ENCODE peak calls at places on chromosome 16, in four cellular contexts. One of them, this sample, is unnamed.

GRCh38 chr16:3460121-3460520 is 16.6 kb downstream of the NAA60 start:
- DNase-seq in GM12878: no peak
- DNase-seq in K562: no peak
- DNase-seq in GM12891: no peak
- DNase-seq in this sample: no peak

GRCh38 chr16:8959921-8960787 is 3.6 kb downstream of the USP7 start:
- DNase-seq in GM12878: no peak
- DNase-seq in K562: no peak
- DNase-seq in GM12891: no peak
- DNase-seq in this sample: peak

GRCh38 chr16:56329887-56330286 is 95.5 kb downstream of the AMFR start:
- DNase-seq in K562: no peak
- DNase-seq in GM12891: no peak
- DNase-seq in GM12878: no peak
- DNase-seq in this sample: no peak

GRCh38 chr16:89623511-89624232 is 10.2 kb downstream of the DPEP1 start:
- DNase-seq in GM12891: no peak
- DNase-seq in K562: no peak
- DNase-seq in GM12878: no peak
- DNase-seq in this sample: no peak

GRCh38 chr16:24999088-24999670 is 16.0 kb downstream of the ARHGAP17 start:
- DNase-seq in K562: no peak
- DNase-seq in GM12878: no peak
- DNase-seq in GM12891: no peak
- DNase-seq in this sample: no peak

GRCh38 chr16:27428035-27428785 is 26.2 kb downstream of the IL21R start:
- DNase-seq in GM12891: no peak
- DNase-seq in K562: no peak
- DNase-seq in GM12878: no peak
- DNase-seq in this sample: peak

GRCh38 chr16:83907926-83908325 is 9.0 kb downstream of the MLYCD start:
- DNase-seq in GM12878: no peak
- DNase-seq in K562: no peak
- DNase-seq in GM12891: no peak
- DNase-seq in this sample: no peak

GRCh38 chr16:10862432-10862831 is 14.6 kb upstream of the CIITA start:
- DNase-seq in K562: no peak
- DNase-seq in GM12891: no peak
- DNase-seq in GM12878: no peak
- DNase-seq in this sample: peak

GRCh38 chr16:81549547-81550411 is 105.2 kb downstream of the CMIP start:
- DNase-seq in GM12891: no peak
- DNase-seq in K562: no peak
- DNase-seq in GM12878: no peak
- DNase-seq in this sample: no peak

GRCh38 chr16:73036074-73036826 is 11.7 kb downstream of the ZFHX3 start:
- DNase-seq in GM12891: no peak
- DNase-seq in GM12878: peak
- DNase-seq in K562: no peak
- DNase-seq in this sample: no peak

GRCh38 chr16:13959626-13960025 is 39.7 kb downstream of the ERCC4 start:
- DNase-seq in K562: no peak
- DNase-seq in GM12878: no peak
- DNase-seq in GM12891: no peak
- DNase-seq in this sample: no peak

GRCh38 chr16:54927125-54928015 is 3.3 kb upstream of the IRX5 start:
- DNase-seq in GM12891: no peak
- DNase-seq in GM12878: no peak
- DNase-seq in K562: peak
- DNase-seq in this sample: no peak

GRCh38 chr16:471353-472198 is 46.1 kb downstream of the RAB11FIP3 start:
- DNase-seq in K562: no peak
- DNase-seq in GM12878: no peak
- DNase-seq in GM12891: no peak
- DNase-seq in this sample: no peak

GRCh38 chr16:62041401-62041800 is 5.2 kb upstream of the CDH8 start:
- DNase-seq in GM12878: no peak
- DNase-seq in GM12891: no peak
- DNase-seq in K562: no peak
- DNase-seq in this sample: peak

GRCh38 chr16:11409398-11409797 is 64.1 kb downstream of the RMI2 start:
- DNase-seq in GM12878: no peak
- DNase-seq in K562: no peak
- DNase-seq in GM12891: no peak
- DNase-seq in this sample: no peak

GRCh38 chr16:81283044-81283443 is 31.7 kb upstream of the GAN start:
- DNase-seq in K562: no peak
- DNase-seq in GM12878: no peak
- DNase-seq in GM12891: no peak
- DNase-seq in this sample: no peak

GRCh38 chr16:54426550-54426843 is 139.9 kb upstream of the IRX3 start:
- DNase-seq in GM12891: no peak
- DNase-seq in GM12878: no peak
- DNase-seq in K562: no peak
- DNase-seq in this sample: no peak

GRCh38 chr16:66275795-66276428 is 90.6 kb upstream of the CDH5 start:
- DNase-seq in GM12878: no peak
- DNase-seq in K562: peak
- DNase-seq in GM12891: no peak
- DNase-seq in this sample: no peak

GRCh38 chr16:80526418-80527061 is 14.3 kb upstream of the DYNLRB2 start:
- DNase-seq in K562: peak
- DNase-seq in GM12891: no peak
- DNase-seq in GM12878: no peak
- DNase-seq in this sample: peak

GRCh38 chr16:57764341-57765159 is 29.0 kb downstream of the KATNB1 start:
- DNase-seq in GM12891: peak
- DNase-seq in GM12878: peak
- DNase-seq in K562: peak
- DNase-seq in this sample: no peak

GRCh38 chr16:66878067-66878466 is 2.2 kb upstream of the PDP2 start:
- DNase-seq in K562: no peak
- DNase-seq in GM12891: no peak
- DNase-seq in GM12878: no peak
- DNase-seq in this sample: peak

GRCh38 chr16:26668026-26668425 is 398.7 kb upstream of the C16orf82 start:
- DNase-seq in GM12878: no peak
- DNase-seq in K562: no peak
- DNase-seq in GM12891: no peak
- DNase-seq in this sample: no peak

GRCh38 chr16:53781023-53781605 is 77.2 kb downstream of the FTO start:
- DNase-seq in K562: no peak
- DNase-seq in GM12891: no peak
- DNase-seq in GM12878: no peak
- DNase-seq in this sample: no peak

GRCh38 chr16:1152651-1153259 is at the start of gene CACNA1H:
- DNase-seq in K562: peak
- DNase-seq in GM12878: no peak
- DNase-seq in GM12891: no peak
- DNase-seq in this sample: no peak

GRCh38 chr16:86355951-86356350 is 154.4 kb upstream of the FOXF1 start:
- DNase-seq in K562: no peak
- DNase-seq in GM12891: no peak
- DNase-seq in GM12878: no peak
- DNase-seq in this sample: no peak

GRCh38 chr16:87047221-87048037 is 269.8 kb downstream of the C16orf95 start:
- DNase-seq in GM12891: no peak
- DNase-seq in K562: no peak
- DNase-seq in GM12878: no peak
- DNase-seq in this sample: no peak

GRCh38 chr16:2692948-2693651 is 10.8 kb downstream of the KCTD5 start:
- DNase-seq in GM12878: no peak
- DNase-seq in GM12891: no peak
- DNase-seq in K562: peak
- DNase-seq in this sample: no peak

GRCh38 chr16:88613911-88614817 is 24.2 kb upstream of the IL17C start:
- DNase-seq in GM12891: no peak
- DNase-seq in K562: no peak
- DNase-seq in GM12878: no peak
- DNase-seq in this sample: no peak

GRCh38 chr16:13733561-13733960 is 186.4 kb upstream of the ERCC4 start:
- DNase-seq in GM12891: no peak
- DNase-seq in GM12878: no peak
- DNase-seq in K562: no peak
- DNase-seq in this sample: no peak

GRCh38 chr16:54897930-54898329 is 32.7 kb upstream of the IRX5 start:
- DNase-seq in GM12878: no peak
- DNase-seq in K562: no peak
- DNase-seq in GM12891: no peak
- DNase-seq in this sample: no peak

GRCh38 chr16:66036775-66037715 is 329.4 kb upstream of the CDH5 start:
- DNase-seq in GM12891: no peak
- DNase-seq in K562: no peak
- DNase-seq in GM12878: no peak
- DNase-seq in this sample: no peak

GRCh38 chr16:79573881-79574280 is 26.7 kb downstream of the MAF start:
- DNase-seq in K562: no peak
- DNase-seq in GM12878: no peak
- DNase-seq in GM12891: no peak
- DNase-seq in this sample: no peak

GRCh38 chr16:73714976-73715375 is 581.6 kb upstream of the PSMD7 start:
- DNase-seq in K562: no peak
- DNase-seq in GM12878: no peak
- DNase-seq in GM12891: no peak
- DNase-seq in this sample: no peak

GRCh38 chr16:47503936-47504335 is 42.8 kb downstream of the PHKB start:
- DNase-seq in K562: no peak
- DNase-seq in GM12891: no peak
- DNase-seq in GM12878: no peak
- DNase-seq in this sample: no peak

GRCh38 chr16:426115-426905 is 861 bp downstream of the RAB11FIP3 start:
- DNase-seq in GM12891: no peak
- DNase-seq in GM12878: no peak
- DNase-seq in K562: peak
- DNase-seq in this sample: no peak

GRCh38 chr16:66842765-66843164 is 1.4 kb upstream of the CA7 start:
- DNase-seq in GM12891: no peak
- DNase-seq in K562: no peak
- DNase-seq in GM12878: no peak
- DNase-seq in this sample: no peak

GRCh38 chr16:24035127-24035842 is 199.5 kb downstream of the PRKCB start:
- DNase-seq in GM12891: no peak
- DNase-seq in GM12878: no peak
- DNase-seq in K562: peak
- DNase-seq in this sample: no peak

GRCh38 chr16:78851266-78851665 is 749.3 kb downstream of the MAF start:
- DNase-seq in K562: no peak
- DNase-seq in GM12891: no peak
- DNase-seq in GM12878: no peak
- DNase-seq in this sample: no peak

GRCh38 chr16:51507286-51507685 is 356.2 kb upstream of the SALL1 start:
- DNase-seq in GM12891: no peak
- DNase-seq in GM12878: no peak
- DNase-seq in K562: no peak
- DNase-seq in this sample: no peak
- TF ChIP-seq SPI1 in GM12891: no peak
- TF ChIP-seq SPI1 in GM12878: no peak
- TF ChIP-seq SPI1 in K562: no peak
- TF ChIP-seq SPI1 in this sample: no peak

GRCh38 chr16:70801611-70802010 is 653 bp upstream of the VAC14 start:
- DNase-seq in GM12891: no peak
- DNase-seq in GM12878: no peak
- DNase-seq in K562: no peak
- DNase-seq in this sample: no peak

GRCh38 chr16:70800306-70800705 is 652 bp downstream of the VAC14 start:
- DNase-seq in K562: no peak
- DNase-seq in GM12878: no peak
- DNase-seq in GM12891: no peak
- DNase-seq in this sample: no peak

GRCh38 chr16:70804153-70804728 is 3.3 kb upstream of the VAC14 start:
- DNase-seq in GM12878: no peak
- DNase-seq in K562: no peak
- DNase-seq in GM12891: no peak
- DNase-seq in this sample: peak

GRCh38 chr16:70803354-70803753 is 2.4 kb upstream of the VAC14 start:
- DNase-seq in K562: no peak
- DNase-seq in GM12891: no peak
- DNase-seq in GM12878: no peak
- DNase-seq in this sample: no peak

GRCh38 chr16:70800798-70801480 is at the start of gene VAC14:
- DNase-seq in K562: peak
- DNase-seq in GM12878: peak
- DNase-seq in GM12891: peak
- DNase-seq in this sample: peak
- TF ChIP-seq SPI1 in K562: peak
- TF ChIP-seq SPI1 in GM12878: peak
- TF ChIP-seq SPI1 in GM12891: peak
- TF ChIP-seq SPI1 in this sample: peak

GRCh38 chr16:85158702-85159225 is 46.5 kb upstream of the CIBAR2 start:
- DNase-seq in GM12891: no peak
- DNase-seq in K562: no peak
- DNase-seq in GM12878: no peak
- DNase-seq in this sample: no peak
- TF ChIP-seq SPI1 in GM12891: no peak
- TF ChIP-seq SPI1 in K562: no peak
- TF ChIP-seq SPI1 in GM12878: no peak
- TF ChIP-seq SPI1 in this sample: no peak

DNA sequence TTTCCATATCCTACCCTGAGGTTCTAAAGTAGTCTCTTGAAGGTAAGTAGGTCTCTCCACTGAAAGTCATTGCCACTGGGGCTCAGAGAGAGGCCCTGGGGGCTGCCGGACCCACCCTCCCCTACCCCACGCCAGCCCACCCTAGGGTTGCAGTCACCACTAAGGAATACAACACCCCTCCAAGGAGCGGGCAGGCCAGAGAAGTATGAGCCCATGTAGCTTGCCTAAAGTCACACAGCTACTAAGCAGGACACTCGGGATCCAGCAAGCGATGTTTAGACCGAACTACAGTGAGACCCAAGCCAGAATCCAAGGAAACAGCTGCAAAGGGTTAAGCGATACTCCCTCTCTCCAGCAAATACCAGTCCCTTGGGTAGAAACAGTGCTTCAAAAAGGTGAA is 27.0 kb downstream of the C16orf78 start:
- DNase-seq in K562: no peak
- DNase-seq in GM12891: no peak
- DNase-seq in GM12878: no peak
- DNase-seq in this sample: no peak
- TF ChIP-seq SPI1 in K562: no peak
- TF ChIP-seq SPI1 in GM12891: no peak
- TF ChIP-seq SPI1 in GM12878: no peak
- TF ChIP-seq SPI1 in this sample: no peak

DNA sequence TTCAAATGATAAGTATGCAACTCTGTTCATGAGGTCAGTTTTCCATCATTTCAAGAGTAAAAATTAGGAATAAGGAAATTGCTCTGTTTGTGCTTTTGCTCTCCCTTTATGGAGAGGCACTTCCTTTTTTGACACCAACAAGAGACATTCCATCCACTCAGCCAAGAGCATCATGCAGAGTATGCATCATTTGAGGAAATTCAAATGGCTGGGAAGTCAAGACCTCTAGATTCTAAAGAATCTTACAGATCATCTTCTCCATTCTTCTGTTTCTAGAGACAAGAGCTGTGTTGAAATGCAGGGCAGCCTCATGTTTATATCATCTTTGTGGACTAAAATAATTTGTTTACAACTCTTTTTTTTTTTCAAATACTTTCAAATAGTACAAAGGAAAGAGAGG is 669.4 kb downstream of the CDH11 start:
- DNase-seq in GM12878: no peak
- DNase-seq in GM12891: no peak
- DNase-seq in K562: no peak
- DNase-seq in this sample: no peak
- TF ChIP-seq SPI1 in GM12878: peak
- TF ChIP-seq SPI1 in GM12891: peak
- TF ChIP-seq SPI1 in K562: no peak
- TF ChIP-seq SPI1 in this sample: no peak